ENCODE peak calls at places on chromosomes 11 and 22, in six cellular contexts. L is right lobe of liver, V is WERI-Rb-1, M is esophagus squamous epithelium, U is suprapubic skin, I is uterus. H is an unnamed sample.

GRCh38 chr11:19597194-19597593 is 115.4 kb upstream of the NAV2 start:
- DNase-seq in V (no peak), I (no peak), L (no peak), U (no peak), M (no peak), H (no peak)

GRCh38 chr11:2209900-2210321 is 38.3 kb upstream of the TH start:
- DNase-seq in V (no peak), M (no peak), L (peak), I (peak), U (peak), H (no peak)

GRCh38 chr11:102599642-102600261 is 25.4 kb downstream of the MMP20 start:
- DNase-seq in L (no peak), M (no peak), V (no peak), I (no peak), U (no peak), H (no peak)

GRCh38 chr11:605286-606129 is 10.2 kb downstream of the IRF7 start:
- DNase-seq in U (no peak), L (no peak), M (no peak), V (no peak), I (no peak), H (no peak)

GRCh38 chr11:127866109-127866508 is 721.2 kb downstream of the ETS1 start:
- DNase-seq in I (no peak), L (no peak), M (no peak), V (no peak), U (no peak), H (no peak)

GRCh38 chr11:38136887-38137286 is 1538.9 kb upstream of the RAG2 start:
- DNase-seq in L (no peak), V (no peak), U (no peak), M (no peak), I (no peak), H (no peak)

GRCh38 chr11:47861762-47862161 is 13.6 kb upstream of the NUP160 start:
- DNase-seq in L (no peak), M (no peak), V (no peak), U (no peak), I (no peak), H (no peak)

GRCh38 chr11:69392104-69392653 is 89.3 kb upstream of the LINC01488 start:
- DNase-seq in I (no peak), L (no peak), U (peak), V (no peak), M (no peak), H (no peak)

GRCh38 chr11:100515087-100515486 is 172.0 kb upstream of the ARHGAP42 start:
- DNase-seq in M (no peak), U (no peak), V (no peak), I (no peak), L (no peak), H (no peak)

GRCh38 chr11:36540998-36541397 is 26.8 kb upstream of the RAG1 start:
- DNase-seq in V (peak), L (peak), I (no peak), U (no peak), M (no peak), H (no peak)

GRCh38 chr11:83132191-83132590 is 24.7 kb upstream of the PCF11 start:
- DNase-seq in L (no peak), U (no peak), M (no peak), V (no peak), I (no peak), H (no peak)

GRCh38 chr11:91308069-91308468 is 916.5 kb upstream of the FAT3 start:
- DNase-seq in I (no peak), M (no peak), L (no peak), V (no peak), U (no peak), H (no peak)

GRCh38 chr11:20376162-20376561 is 11.4 kb upstream of the PRMT3 start:
- DNase-seq in M (no peak), V (no peak), I (no peak), U (no peak), L (no peak), H (no peak)

GRCh38 chr11:70547821-70548670 is 149.7 kb downstream of the CTTN start:
- DNase-seq in M (no peak), I (no peak), V (peak), U (no peak), L (no peak), H (no peak)

GRCh38 chr11:1449516-1450270 is 36.9 kb downstream of the MOB2 start:
- DNase-seq in U (no peak), V (no peak), L (no peak), M (no peak), I (no peak), H (no peak)

GRCh38 chr11:92941676-92942571 is 27.5 kb upstream of the MTNR1B start:
- DNase-seq in M (no peak), L (no peak), U (no peak), V (no peak), I (no peak), H (no peak)

GRCh38 chr11:68164437-68164836 is 43.2 kb upstream of the CHKA start:
- DNase-seq in L (no peak), M (no peak), U (no peak), I (no peak), V (no peak), H (no peak)

GRCh38 chr11:74948546-74948897 is 369 bp downstream of the XRRA1 start:
- DNase-seq in L (no peak), I (no peak), M (no peak), V (no peak), U (no peak), H (no peak)
- H3K27ac ChIP-seq in L (peak), I (peak), M (peak), V (peak), U (peak), H (peak)

DNA sequence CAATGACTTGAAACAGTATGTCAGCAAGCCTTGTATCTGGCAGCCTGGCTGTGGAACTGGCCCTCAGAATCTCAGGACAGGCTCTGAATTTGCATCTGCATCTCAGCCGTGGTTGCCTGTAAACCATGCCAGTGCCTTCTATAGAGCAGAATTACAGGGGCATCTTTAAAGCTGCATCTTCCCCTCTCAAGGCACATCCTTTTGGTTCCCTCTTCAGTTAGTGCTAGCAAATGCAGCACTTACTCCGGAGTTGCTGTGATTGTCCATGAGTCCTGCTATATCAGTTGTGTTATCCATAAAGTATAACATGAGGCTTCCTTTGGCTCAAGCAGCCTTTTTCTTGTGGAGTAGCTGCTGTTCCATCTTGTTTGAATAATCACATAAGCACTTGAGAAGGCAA is 53.9 kb upstream of the PARVG start:
- DNase-seq in V (no peak), M (no peak), I (no peak), L (no peak), U (no peak), H (no peak)
- H3K27ac ChIP-seq in V (no peak), M (no peak), I (no peak), L (no peak), U (no peak), H (no peak)

GRCh38 chr22:19422440-19423301 is 8.9 kb downstream of the HIRA start:
- DNase-seq in V (no peak), U (no peak), I (no peak), M (no peak), L (no peak), H (no peak)

GRCh38 chr22:19419464-19420178 is 11.9 kb downstream of the HIRA start:
- DNase-seq in L (no peak), U (no peak), M (no peak), I (no peak), V (no peak), H (no peak)

GRCh38 chr22:19419086-19419463 is 12.5 kb downstream of the HIRA start:
- DNase-seq in I (no peak), V (no peak), M (no peak), U (no peak), L (peak), H (no peak)

GRCh38 chr22:19423906-19424500 is 7.5 kb downstream of the HIRA start:
- DNase-seq in U (no peak), V (no peak), I (no peak), M (no peak), L (peak), H (no peak)

GRCh38 chr22:19420321-19420720 is 11.2 kb downstream of the HIRA start:
- DNase-seq in L (no peak), V (no peak), U (no peak), I (no peak), M (no peak), H (no peak)
- H3K27ac ChIP-seq in L (no peak), V (no peak), U (no peak), I (no peak), M (no peak), H (no peak)

GRCh38 chr11:80383655-80384054 is 942.8 kb upstream of the TENM4 start:
- DNase-seq in L (no peak), V (peak), I (no peak), U (no peak), M (no peak), H (no peak)
- H3K27ac ChIP-seq in L (no peak), V (no peak), I (no peak), U (no peak), M (no peak), H (no peak)

DNA sequence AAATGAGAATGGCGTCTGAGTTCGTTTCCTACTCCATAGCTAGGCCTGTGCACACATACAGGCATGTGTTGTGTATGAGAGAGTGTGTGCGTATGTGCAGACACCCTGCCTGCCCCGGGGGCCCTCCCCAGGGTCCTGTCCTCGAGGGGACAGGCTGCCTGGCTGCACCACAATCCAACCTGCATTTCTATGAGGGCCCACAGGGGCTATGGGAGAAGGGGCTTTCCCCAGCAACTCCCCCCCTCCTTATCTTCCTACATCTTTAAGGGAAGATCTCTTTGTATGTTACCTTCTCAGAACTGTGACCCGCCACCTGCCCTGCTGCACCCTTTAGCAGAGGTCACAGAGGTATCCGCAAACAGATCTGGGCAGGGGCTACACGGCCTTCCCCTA is 14.9 kb downstream of the ADORA2A start:
- DNase-seq in V (no peak), I (no peak), U (peak), M (no peak), L (peak), H (peak)
- H3K27ac ChIP-seq in V (no peak), I (no peak), U (no peak), M (no peak), L (no peak), H (peak)

GRCh38 chr22:40401532-40401931 is 31.1 kb downstream of the SGSM3 start:
- DNase-seq in U (no peak), V (no peak), M (no peak), L (peak), I (no peak), H (peak)
- H3K27ac ChIP-seq in U (no peak), V (no peak), M (no peak), L (no peak), I (no peak), H (no peak)

GRCh38 chr11:123473941-123474668 is 44.0 kb downstream of the GRAMD1B start:
- DNase-seq in V (no peak), U (no peak), L (no peak), I (no peak), M (no peak), H (no peak)
- H3K27ac ChIP-seq in V (peak), U (no peak), L (no peak), I (no peak), M (no peak), H (peak)

DNA sequence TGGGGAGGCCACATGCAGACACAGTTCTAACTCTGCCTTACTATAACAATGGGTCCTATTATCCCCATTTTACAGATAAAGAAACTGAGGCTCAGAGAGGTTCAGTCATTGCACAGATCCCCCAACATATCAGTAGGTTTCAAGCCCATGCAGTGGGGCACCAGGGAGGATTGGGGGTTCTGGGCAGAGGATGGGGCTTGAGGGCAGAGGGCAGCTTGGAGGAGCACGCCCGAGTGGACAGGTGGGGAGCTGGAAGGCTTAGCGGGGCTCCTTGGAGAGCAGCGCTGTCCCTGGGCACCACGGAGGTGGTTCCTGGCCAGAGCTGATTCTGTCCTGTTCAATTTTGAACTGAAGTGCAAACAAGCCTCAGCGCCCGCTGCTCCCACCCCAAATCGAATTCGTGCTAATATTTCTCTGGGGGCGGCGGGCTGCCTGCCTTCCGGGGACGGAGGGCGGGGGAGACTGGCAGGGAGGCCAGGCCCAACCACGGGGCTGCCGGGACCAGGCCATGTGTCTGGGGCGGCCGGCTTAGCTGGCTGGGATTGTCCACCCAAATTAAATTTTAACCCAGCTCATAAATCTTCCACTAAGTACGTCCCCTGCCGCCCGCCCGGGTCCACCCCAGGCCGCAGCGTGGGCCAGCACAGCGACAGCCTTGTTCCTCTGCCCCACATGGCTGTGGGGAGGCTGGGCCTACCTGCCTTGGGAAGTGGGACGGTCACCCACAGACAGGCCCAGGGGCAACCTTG is 49.4 kb downstream of the FLRT1 start:
- DNase-seq in I (no peak), V (peak), L (peak), M (no peak), U (no peak), H (no peak)
- H3K27ac ChIP-seq in I (no peak), V (no peak), L (peak), M (no peak), U (no peak), H (no peak)

H was measured in ascending aorta.